ENCODE peak calls at places on chromosome 12, in nine cellular contexts. U is body of pancreas, C is GM12892, B is stomach, W is tibial nerve, V is uterus, Q is thyroid gland, N is IMR-90, P is lower leg skin. O is an unnamed sample.

GRCh38 chr12:108442077-108442476 is 73.0 kb upstream of the FICD start:
- DNase-seq in U (no peak), C (no peak), B (no peak), W (no peak), V (no peak), Q (no peak), N (no peak), P (no peak), O (no peak)

GRCh38 chr12:79886917-79887519 is 47.9 kb downstream of the PPP1R12A start:
- DNase-seq in U (no peak), C (no peak), B (no peak), W (no peak), V (no peak), Q (no peak), N (peak; percentile 66), P (no peak), O (no peak)

GRCh38 chr12:65728348-65728912 is 95.9 kb upstream of the HMGA2 start:
- DNase-seq in U (no peak), C (no peak), B (no peak), W (no peak), V (no peak), Q (no peak), N (no peak), P (no peak), O (no peak)

GRCh38 chr12:24861751-24862575 is 86.9 kb downstream of the BCAT1 start:
- DNase-seq in U (no peak), C (no peak), B (no peak), W (no peak), V (no peak), Q (no peak), N (peak; percentile 25), P (no peak), O (peak; percentile 10)

GRCh38 chr12:53365245-53365904 is 14.6 kb upstream of the SP1 start:
- DNase-seq in U (no peak), C (no peak), B (no peak), W (no peak), V (no peak), Q (no peak), N (peak; percentile 49), P (no peak), O (no peak)

GRCh38 chr12:111645433-111645832 is 40.3 kb downstream of the BRAP start:
- DNase-seq in U (no peak), C (no peak), B (no peak), W (no peak), V (no peak), Q (no peak), N (peak; percentile 71), P (no peak), O (no peak)

GRCh38 chr12:48973084-48973483 is 1.5 kb upstream of the WNT10B start:
- DNase-seq in U (no peak), C (no peak), B (no peak), W (peak; percentile 77), V (no peak), Q (no peak), N (no peak), P (no peak), O (no peak)

GRCh38 chr12:89390802-89391673 is 38.7 kb upstream of the DUSP6 start:
- DNase-seq in U (no peak), C (no peak), B (no peak), W (no peak), V (no peak), Q (no peak), N (peak; percentile 90), P (no peak), O (peak; percentile 24)

GRCh38 chr12:116141110-116141832 is 136.2 kb downstream of the MED13L start:
- DNase-seq in U (no peak), C (no peak), B (no peak), W (no peak), V (no peak), Q (no peak), N (no peak), P (no peak), O (no peak)

GRCh38 chr12:130501821-130502220 is 164.1 kb downstream of the PIWIL1 start:
- DNase-seq in U (no peak), C (no peak), B (no peak), W (no peak), V (no peak), Q (no peak), N (no peak), P (no peak), O (no peak)

GRCh38 chr12:2800046-2800570 is 5.3 kb downstream of the FKBP4 start:
- DNase-seq in U (no peak), C (no peak), B (peak; percentile 51), W (no peak), V (no peak), Q (no peak), N (no peak), P (no peak), O (no peak)

GRCh38 chr12:69225251-69225910 is 14.0 kb upstream of the CPSF6 start:
- DNase-seq in U (no peak), C (no peak), B (no peak), W (no peak), V (no peak), Q (no peak), N (no peak), P (no peak), O (no peak)

DNA sequence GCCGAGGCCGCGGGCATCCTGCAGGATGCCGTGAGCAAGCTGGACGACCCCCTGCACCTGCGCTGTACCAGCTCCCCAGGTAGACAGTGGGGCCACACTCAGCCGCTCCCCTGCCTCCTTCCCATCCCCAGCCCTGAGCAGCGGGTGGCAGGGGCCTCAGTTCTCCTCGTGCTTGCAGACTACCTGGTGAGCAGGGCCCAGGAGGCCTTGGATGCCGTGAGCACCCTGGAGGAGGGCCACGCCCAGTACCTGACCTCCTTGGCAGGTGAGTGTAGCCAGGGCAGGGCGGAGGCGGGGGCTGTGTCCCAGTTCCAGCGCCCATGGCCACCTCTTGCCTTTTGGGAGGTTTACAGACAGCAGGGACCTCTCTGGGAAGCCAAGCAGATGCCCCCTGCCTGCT is 22.9 kb downstream of the HIP1R start:
- DNase-seq in U (no peak), C (peak; percentile 10), B (no peak), W (no peak), V (no peak), Q (peak; percentile 33), N (no peak), P (no peak), O (no peak)
- TF ChIP-seq POLR2A in U (no peak), C (no peak), B (no peak), W (no peak), V (no peak), Q (no peak), N (no peak), P (no peak), O (no peak)

GRCh38 chr12:6977653-6978052 is 6.9 kb downstream of the EMG1 start:
- DNase-seq in U (no peak), C (no peak), B (no peak), W (no peak), V (no peak), Q (no peak), N (no peak), P (no peak), O (no peak)

GRCh38 chr12:6978188-6978986 is 7.7 kb downstream of the EMG1 start:
- DNase-seq in U (no peak), C (no peak), B (no peak), W (no peak), V (no peak), Q (peak; percentile 77), N (no peak), P (no peak), O (no peak)

GRCh38 chr12:6975297-6976032 is 4.8 kb downstream of the EMG1 start:
- DNase-seq in U (no peak), C (no peak), B (no peak), W (no peak), V (no peak), Q (no peak), N (no peak), P (no peak), O (no peak)

GRCh38 chr12:6970096-6970527 is 352 bp downstream of the PHB2 start:
- DNase-seq in U (peak; percentile 57), C (no peak), B (no peak), W (no peak), V (no peak), Q (peak; percentile 42), N (no peak), P (peak; percentile 91), O (no peak)

GRCh38 chr12:6974180-6974579 is 3.5 kb downstream of the EMG1 start:
- DNase-seq in U (no peak), C (no peak), B (no peak), W (no peak), V (no peak), Q (no peak), N (no peak), P (no peak), O (no peak)
- TF ChIP-seq POLR2A in U (no peak), C (peak; percentile 38), B (no peak), W (no peak), V (no peak), Q (no peak), N (no peak), P (no peak), O (no peak)

GRCh38 chr12:9127936-9128663 is 12.4 kb upstream of the A2M start:
- DNase-seq in U (no peak), C (no peak), B (no peak), W (no peak), V (no peak), Q (no peak), N (no peak), P (no peak), O (no peak)

GRCh38 chr12:9123741-9124140 is 8.0 kb upstream of the A2M start:
- DNase-seq in U (no peak), C (no peak), B (no peak), W (no peak), V (no peak), Q (no peak), N (no peak), P (no peak), O (no peak)

GRCh38 chr12:9122166-9122609 is 6.5 kb upstream of the A2M start:
- DNase-seq in U (no peak), C (no peak), B (no peak), W (no peak), V (no peak), Q (no peak), N (no peak), P (no peak), O (no peak)

GRCh38 chr12:9127484-9127883 is 11.8 kb upstream of the A2M start:
- DNase-seq in U (no peak), C (no peak), B (no peak), W (no peak), V (no peak), Q (no peak), N (no peak), P (no peak), O (no peak)

GRCh38 chr12:9124346-9125031 is 8.8 kb upstream of the A2M start:
- DNase-seq in U (no peak), C (no peak), B (no peak), W (no peak), V (no peak), Q (no peak), N (no peak), P (no peak), O (no peak)
- TF ChIP-seq POLR2A in U (no peak), C (no peak), B (no peak), W (no peak), V (no peak), Q (no peak), N (no peak), P (no peak), O (no peak)

DNA sequence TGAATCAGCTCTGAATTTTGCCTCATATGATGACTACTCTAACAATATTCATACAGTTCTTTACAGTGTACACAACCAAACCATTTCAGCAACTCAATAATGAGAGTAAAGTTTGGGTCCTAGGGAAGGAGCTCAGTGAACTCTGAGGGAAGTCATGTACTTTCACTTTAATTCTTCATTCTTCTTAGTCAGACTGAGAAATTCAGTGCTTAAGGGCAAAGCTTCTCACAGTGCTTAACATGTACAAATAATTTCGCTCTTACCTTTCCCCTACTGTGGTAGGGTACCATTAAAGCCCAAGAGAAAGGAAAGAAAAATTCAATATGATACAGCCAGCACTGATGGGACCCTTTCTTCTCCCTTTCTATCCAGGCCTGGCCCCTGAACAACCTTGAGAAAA is 435.0 kb downstream of the NELL2 start:
- DNase-seq in U (no peak), C (no peak), B (no peak), W (no peak), V (no peak), Q (no peak), N (no peak), P (no peak), O (no peak)
- TF ChIP-seq POLR2A in U (no peak), C (no peak), B (no peak), W (no peak), V (no peak), Q (no peak), N (no peak), P (no peak), O (no peak)